ENCODE peak calls at places on chromosomes 12 and 14, in nine cellular contexts. Z is HFFc6; S is anterior cingulate cortex; Y is RCC 7860; B is foreskin melanocyte; M is fibroblast of pulmonary artery; I is GM23248; O is effector memory CD8-positive, alpha-beta T cell; F is BE2C. U is an unnamed sample.

GRCh38 chr12:10111451-10111850 is 12.7 kb upstream of the CLEC1A start:
- DNase-seq in M (no peak), I (no peak), Y (no peak), O (no peak), Z (no peak), F (peak; percentile 24), B (no peak), S (no peak), U (no peak)

GRCh38 chr14:76760331-76761197 is 704 bp upstream of the VASH1 start:
- DNase-seq in Z (no peak), S (no peak), I (no peak), M (no peak), F (no peak), O (no peak), B (no peak), Y (no peak), U (peak; percentile 46)

GRCh38 chr12:116898675-116899074 is 12.1 kb upstream of the FBXW8 start:
- DNase-seq in S (no peak), Y (no peak), Z (no peak), B (no peak), F (no peak), I (no peak), O (no peak), M (no peak), U (no peak)

GRCh38 chr14:58768977-58769376 is 131.2 kb downstream of the DACT1 start:
- DNase-seq in O (no peak), I (no peak), Y (no peak), F (no peak), S (no peak), Z (no peak), B (no peak), M (no peak), U (no peak)

GRCh38 chr12:7512528-7512927 is 9.0 kb upstream of the CD163 start:
- DNase-seq in O (no peak), Y (peak; percentile 11), I (peak; percentile 99), S (no peak), Z (peak; percentile 94), B (no peak), F (no peak), M (peak; percentile 46), U (no peak)

GRCh38 chr12:45663452-45663851 is 66.1 kb upstream of the ARID2 start:
- DNase-seq in S (no peak), I (no peak), Z (no peak), B (no peak), Y (no peak), F (no peak), M (peak; percentile 6), O (no peak), U (no peak)

GRCh38 chr12:70748809-70749208 is 111.6 kb upstream of the PTPRB start:
- DNase-seq in B (no peak), Y (no peak), F (no peak), I (no peak), Z (no peak), S (no peak), M (no peak), O (no peak), U (no peak)

GRCh38 chr12:71719647-71720370 is 33.9 kb downstream of the TMEM19 start:
- DNase-seq in Y (no peak), O (no peak), I (peak; percentile 7), Z (no peak), F (no peak), B (no peak), M (no peak), S (no peak), U (no peak)

GRCh38 chr14:24271134-24271833 is at the start of gene RABGGTA:
- DNase-seq in Y (peak; percentile 58), I (peak; percentile 93), Z (peak; percentile 75), B (peak; percentile 58), O (peak; percentile 91), M (peak; percentile 92), S (peak; percentile 72), F (peak; percentile 90), U (peak; percentile 93)

GRCh38 chr12:102548543-102548942 is 68.2 kb upstream of the IGF1 start:
- DNase-seq in Z (no peak), O (no peak), M (no peak), I (no peak), B (no peak), S (no peak), F (no peak), Y (no peak), U (no peak)

GRCh38 chr12:42541965-42542364 is 47.6 kb downstream of the PRICKLE1 start:
- DNase-seq in F (no peak), S (no peak), O (no peak), B (no peak), M (no peak), Y (no peak), I (no peak), Z (no peak), U (no peak)

GRCh38 chr12:15590180-15590826 is 198.9 kb downstream of the EPS8 start:
- DNase-seq in I (peak; percentile 87), O (peak; percentile 21), S (peak; percentile 16), B (peak; percentile 60), Z (peak; percentile 64), Y (peak; percentile 64), M (peak; percentile 82), F (peak; percentile 40), U (no peak)

GRCh38 chr12:51639361-51639760 is 48.3 kb downstream of the SCN8A start:
- DNase-seq in Z (no peak), B (no peak), O (no peak), S (no peak), M (no peak), I (peak; percentile 49), Y (no peak), F (no peak), U (no peak)

GRCh38 chr12:111838353-111838752 is 3.7 kb upstream of the MAPKAPK5 start:
- DNase-seq in S (no peak), Y (no peak), B (no peak), F (no peak), M (no peak), I (no peak), Z (no peak), O (no peak), U (no peak)

U was measured in RWPE2.